ENCODE peak calls at places on chromosomes 13 and 19, in eight cellular contexts. One of them, this sample, is unnamed.

GRCh38 chr19:48310227-48310626 is 15.1 kb upstream of the EMP3 start:
- DNase-seq in BE2C: no peak
- DNase-seq in IMR-90: no peak
- DNase-seq in immature natural killer cell: no peak
- DNase-seq in OCI-M1: no peak
- DNase-seq in iris pigment epithelial cell: peak
- DNase-seq in NCI-H2081: no peak
- DNase-seq in amniotic stem cell: no peak
- DNase-seq in this sample: no peak

GRCh38 chr19:17209126-17210036 is 5.8 kb upstream of the USE1 start:
- DNase-seq in BE2C: peak
- DNase-seq in IMR-90: peak
- DNase-seq in immature natural killer cell: no peak
- DNase-seq in OCI-M1: peak
- DNase-seq in iris pigment epithelial cell: peak
- DNase-seq in NCI-H2081: no peak
- DNase-seq in amniotic stem cell: no peak
- DNase-seq in this sample: peak

GRCh38 chr13:92097337-92097903 is 699.0 kb downstream of the GPC5 start:
- DNase-seq in BE2C: no peak
- DNase-seq in IMR-90: no peak
- DNase-seq in immature natural killer cell: no peak
- DNase-seq in OCI-M1: peak
- DNase-seq in iris pigment epithelial cell: peak
- DNase-seq in NCI-H2081: no peak
- DNase-seq in amniotic stem cell: no peak
- DNase-seq in this sample: no peak

GRCh38 chr13:31012285-31013024 is 80.0 kb downstream of the TEX26 start:
- DNase-seq in BE2C: no peak
- DNase-seq in IMR-90: peak
- DNase-seq in immature natural killer cell: no peak
- DNase-seq in OCI-M1: no peak
- DNase-seq in iris pigment epithelial cell: peak
- DNase-seq in NCI-H2081: no peak
- DNase-seq in amniotic stem cell: no peak
- DNase-seq in this sample: peak

GRCh38 chr19:30942636-30943035 is 406.6 kb downstream of the TSHZ3 start:
- DNase-seq in BE2C: no peak
- DNase-seq in IMR-90: no peak
- DNase-seq in immature natural killer cell: no peak
- DNase-seq in OCI-M1: no peak
- DNase-seq in iris pigment epithelial cell: no peak
- DNase-seq in NCI-H2081: no peak
- DNase-seq in amniotic stem cell: no peak
- DNase-seq in this sample: no peak

GRCh38 chr19:17311455-17312248 is 2.3 kb downstream of the DDA1 start:
- DNase-seq in BE2C: no peak
- DNase-seq in IMR-90: peak
- DNase-seq in immature natural killer cell: no peak
- DNase-seq in OCI-M1: no peak
- DNase-seq in iris pigment epithelial cell: peak
- DNase-seq in NCI-H2081: no peak
- DNase-seq in amniotic stem cell: peak
- DNase-seq in this sample: peak

GRCh38 chr13:108322206-108322824 is 52.8 kb downstream of the TNFSF13B start:
- DNase-seq in BE2C: no peak
- DNase-seq in IMR-90: peak
- DNase-seq in immature natural killer cell: peak
- DNase-seq in OCI-M1: peak
- DNase-seq in iris pigment epithelial cell: peak
- DNase-seq in NCI-H2081: peak
- DNase-seq in amniotic stem cell: peak
- DNase-seq in this sample: peak

GRCh38 chr19:55058781-55059610 is 4.0 kb downstream of the RDH13 start:
- DNase-seq in BE2C: no peak
- DNase-seq in IMR-90: no peak
- DNase-seq in immature natural killer cell: no peak
- DNase-seq in OCI-M1: no peak
- DNase-seq in iris pigment epithelial cell: no peak
- DNase-seq in NCI-H2081: no peak
- DNase-seq in amniotic stem cell: no peak
- DNase-seq in this sample: no peak

GRCh38 chr19:18091217-18091608 is 4.5 kb upstream of the IL12RB1 start:
- DNase-seq in BE2C: no peak
- DNase-seq in IMR-90: no peak
- DNase-seq in immature natural killer cell: peak
- DNase-seq in OCI-M1: no peak
- DNase-seq in iris pigment epithelial cell: no peak
- DNase-seq in NCI-H2081: no peak
- DNase-seq in amniotic stem cell: no peak
- DNase-seq in this sample: no peak

GRCh38 chr19:24101459-24102122 is 14.6 kb downstream of the ZNF254 start:
- DNase-seq in BE2C: no peak
- DNase-seq in IMR-90: no peak
- DNase-seq in immature natural killer cell: no peak
- DNase-seq in OCI-M1: no peak
- DNase-seq in iris pigment epithelial cell: peak
- DNase-seq in NCI-H2081: no peak
- DNase-seq in amniotic stem cell: no peak
- DNase-seq in this sample: no peak

GRCh38 chr19:15672580-15673175 is at the start of gene CYP4F12:
- DNase-seq in BE2C: peak
- DNase-seq in IMR-90: no peak
- DNase-seq in immature natural killer cell: no peak
- DNase-seq in OCI-M1: peak
- DNase-seq in iris pigment epithelial cell: peak
- DNase-seq in NCI-H2081: no peak
- DNase-seq in amniotic stem cell: no peak
- DNase-seq in this sample: peak

GRCh38 chr13:59680429-59681024 is 483.2 kb downstream of the DIAPH3 start:
- DNase-seq in BE2C: no peak
- DNase-seq in IMR-90: peak
- DNase-seq in immature natural killer cell: peak
- DNase-seq in OCI-M1: peak
- DNase-seq in iris pigment epithelial cell: peak
- DNase-seq in NCI-H2081: no peak
- DNase-seq in amniotic stem cell: no peak
- DNase-seq in this sample: peak

GRCh38 chr13:39209731-39210633 is 171.7 kb downstream of the NHLRC3 start:
- DNase-seq in BE2C: no peak
- DNase-seq in IMR-90: peak
- DNase-seq in immature natural killer cell: no peak
- DNase-seq in OCI-M1: no peak
- DNase-seq in iris pigment epithelial cell: peak
- DNase-seq in NCI-H2081: no peak
- DNase-seq in amniotic stem cell: peak
- DNase-seq in this sample: peak

GRCh38 chr13:70189981-70190380 is 81.7 kb upstream of the KLHL1 start:
- DNase-seq in BE2C: no peak
- DNase-seq in IMR-90: no peak
- DNase-seq in immature natural killer cell: no peak
- DNase-seq in OCI-M1: no peak
- DNase-seq in iris pigment epithelial cell: no peak
- DNase-seq in NCI-H2081: peak
- DNase-seq in amniotic stem cell: no peak
- DNase-seq in this sample: no peak

GRCh38 chr13:112573710-112574109 is 14.2 kb downstream of the TUBGCP3 start:
- DNase-seq in BE2C: no peak
- DNase-seq in IMR-90: no peak
- DNase-seq in immature natural killer cell: no peak
- DNase-seq in OCI-M1: no peak
- DNase-seq in iris pigment epithelial cell: no peak
- DNase-seq in NCI-H2081: no peak
- DNase-seq in amniotic stem cell: no peak
- DNase-seq in this sample: no peak

GRCh38 chr13:95154441-95154886 is 146.8 kb downstream of the ABCC4 start:
- DNase-seq in BE2C: no peak
- DNase-seq in IMR-90: no peak
- DNase-seq in immature natural killer cell: no peak
- DNase-seq in OCI-M1: no peak
- DNase-seq in iris pigment epithelial cell: no peak
- DNase-seq in NCI-H2081: peak
- DNase-seq in amniotic stem cell: no peak
- DNase-seq in this sample: peak

GRCh38 chr13:78020861-78021260 is 102.2 kb upstream of the EDNRB start:
- DNase-seq in BE2C: peak
- DNase-seq in IMR-90: no peak
- DNase-seq in immature natural killer cell: no peak
- DNase-seq in OCI-M1: no peak
- DNase-seq in iris pigment epithelial cell: no peak
- DNase-seq in NCI-H2081: no peak
- DNase-seq in amniotic stem cell: no peak
- DNase-seq in this sample: no peak

GRCh38 chr13:72808917-72809500 is 27.1 kb downstream of the PIBF1 start:
- DNase-seq in BE2C: no peak
- DNase-seq in IMR-90: peak
- DNase-seq in immature natural killer cell: peak
- DNase-seq in OCI-M1: peak
- DNase-seq in iris pigment epithelial cell: no peak
- DNase-seq in NCI-H2081: peak
- DNase-seq in amniotic stem cell: no peak
- DNase-seq in this sample: peak

GRCh38 chr19:56597696-56598095 is 2.6 kb downstream of the ZNF71 start:
- DNase-seq in BE2C: no peak
- DNase-seq in IMR-90: peak
- DNase-seq in immature natural killer cell: no peak
- DNase-seq in OCI-M1: no peak
- DNase-seq in iris pigment epithelial cell: peak
- DNase-seq in NCI-H2081: no peak
- DNase-seq in amniotic stem cell: no peak
- DNase-seq in this sample: no peak

GRCh38 chr19:5627395-5627904 is 4.6 kb downstream of the SAFB start:
- DNase-seq in BE2C: no peak
- DNase-seq in IMR-90: peak
- DNase-seq in immature natural killer cell: no peak
- DNase-seq in OCI-M1: peak
- DNase-seq in iris pigment epithelial cell: peak
- DNase-seq in NCI-H2081: no peak
- DNase-seq in amniotic stem cell: no peak
- DNase-seq in this sample: peak

GRCh38 chr13:75423946-75424345 is 58.0 kb downstream of the TBC1D4 start:
- DNase-seq in BE2C: no peak
- DNase-seq in IMR-90: no peak
- DNase-seq in immature natural killer cell: no peak
- DNase-seq in OCI-M1: no peak
- DNase-seq in iris pigment epithelial cell: no peak
- DNase-seq in NCI-H2081: no peak
- DNase-seq in amniotic stem cell: no peak
- DNase-seq in this sample: no peak

GRCh38 chr13:112174476-112175110 is 107.6 kb downstream of the SOX1 start:
- DNase-seq in BE2C: no peak
- DNase-seq in IMR-90: no peak
- DNase-seq in immature natural killer cell: no peak
- DNase-seq in OCI-M1: peak
- DNase-seq in iris pigment epithelial cell: no peak
- DNase-seq in NCI-H2081: no peak
- DNase-seq in amniotic stem cell: no peak
- DNase-seq in this sample: no peak

GRCh38 chr19:46861691-46862503 is 1.1 kb downstream of the ARHGAP35 start:
- DNase-seq in BE2C: no peak
- DNase-seq in IMR-90: no peak
- DNase-seq in immature natural killer cell: no peak
- DNase-seq in OCI-M1: peak
- DNase-seq in iris pigment epithelial cell: peak
- DNase-seq in NCI-H2081: no peak
- DNase-seq in amniotic stem cell: no peak
- DNase-seq in this sample: peak

GRCh38 chr19:16373539-16373938 is 48.9 kb downstream of the KLF2 start:
- DNase-seq in BE2C: no peak
- DNase-seq in IMR-90: peak
- DNase-seq in immature natural killer cell: no peak
- DNase-seq in OCI-M1: no peak
- DNase-seq in iris pigment epithelial cell: peak
- DNase-seq in NCI-H2081: no peak
- DNase-seq in amniotic stem cell: no peak
- DNase-seq in this sample: peak

GRCh38 chr13:50635504-50635903 is 208.0 kb downstream of the DLEU7 start:
- DNase-seq in BE2C: no peak
- DNase-seq in IMR-90: no peak
- DNase-seq in immature natural killer cell: no peak
- DNase-seq in OCI-M1: peak
- DNase-seq in iris pigment epithelial cell: peak
- DNase-seq in NCI-H2081: no peak
- DNase-seq in amniotic stem cell: no peak
- DNase-seq in this sample: no peak

GRCh38 chr13:113969973-113970611 is 3.8 kb downstream of the C13orf46 start:
- DNase-seq in BE2C: no peak
- DNase-seq in IMR-90: no peak
- DNase-seq in immature natural killer cell: no peak
- DNase-seq in OCI-M1: no peak
- DNase-seq in iris pigment epithelial cell: no peak
- DNase-seq in NCI-H2081: no peak
- DNase-seq in amniotic stem cell: no peak
- DNase-seq in this sample: no peak

This sample was measured in EH.